ENCODE peak calls at places on chromosomes 6 and 20, in eight cellular contexts. B, Z, L, U, N, T, J and W are unnamed samples.

GRCh38 chr6:137647762-137648412 is 153.7 kb upstream of the OLIG3 start:
- DNase-seq in T (no peak), B (no peak), N (peak), L (no peak), U (no peak), J (no peak), Z (no peak), W (no peak)

GRCh38 chr20:54382419-54382818 is 93.0 kb upstream of the DOK5 start:
- DNase-seq in N (no peak), T (no peak), B (no peak), U (no peak), L (no peak), Z (no peak), J (no peak), W (no peak)

GRCh38 chr6:56642366-56643261 is at the start of gene DST:
- DNase-seq in B (no peak), Z (no peak), L (peak), U (no peak), N (peak), T (no peak), J (no peak), W (no peak)

GRCh38 chr20:58090181-58090580 is 138.3 kb downstream of the ANKRD60 start:
- DNase-seq in N (no peak), B (no peak), U (no peak), T (no peak), L (no peak), Z (no peak), J (no peak), W (no peak)

GRCh38 chr6:90266845-90267621 is 29.6 kb downstream of the BACH2 start:
- DNase-seq in U (no peak), L (no peak), N (no peak), B (no peak), Z (no peak), J (no peak), T (no peak), W (no peak)

GRCh38 chr6:153949606-153950005 is 89.4 kb upstream of the OPRM1 start:
- DNase-seq in N (no peak), T (no peak), L (no peak), Z (no peak), J (no peak), U (no peak), B (no peak), W (no peak)

GRCh38 chr6:39137235-39137634 is 22.2 kb upstream of the SAYSD1 start:
- DNase-seq in L (peak), T (no peak), Z (no peak), N (peak), B (peak), U (peak), J (peak), W (no peak)

GRCh38 chr20:11270566-11270965 is 596.8 kb upstream of the JAG1 start:
- DNase-seq in J (no peak), Z (no peak), T (no peak), L (no peak), N (no peak), U (no peak), B (no peak), W (no peak)

GRCh38 chr20:49361872-49362663 is 84.2 kb upstream of the ZNFX1 start:
- DNase-seq in T (no peak), Z (no peak), L (no peak), U (no peak), B (no peak), N (no peak), J (no peak), W (no peak)

GRCh38 chr6:15062311-15063252 is 183.3 kb upstream of the JARID2 start:
- DNase-seq in B (peak), T (no peak), Z (no peak), N (peak), J (no peak), U (no peak), L (no peak), W (no peak)

GRCh38 chr6:68834561-68834960 is 199.5 kb downstream of the ADGRB3 start:
- DNase-seq in B (no peak), Z (no peak), L (no peak), T (no peak), J (no peak), N (no peak), U (no peak), W (no peak)

GRCh38 chr6:99347804-99348203 is 1.7 kb downstream of the FAXC start:
- DNase-seq in U (no peak), Z (no peak), T (no peak), N (no peak), J (no peak), B (no peak), L (no peak), W (no peak)
- H3K4me3 ChIP-seq in U (no peak), Z (no peak), T (no peak), N (no peak), J (no peak), B (no peak), L (no peak), W (no peak)

GRCh38 chr6:44250718-44251123 is 3.8 kb downstream of the HSP90AB1 start:
- DNase-seq in N (no peak), B (no peak), L (no peak), J (no peak), U (no peak), T (no peak), Z (no peak), W (no peak)
- TF ChIP-seq POLR2A in N (no peak), B (peak), L (no peak), J (no peak), U (no peak), T (no peak), Z (no peak), W (no peak)

DNA sequence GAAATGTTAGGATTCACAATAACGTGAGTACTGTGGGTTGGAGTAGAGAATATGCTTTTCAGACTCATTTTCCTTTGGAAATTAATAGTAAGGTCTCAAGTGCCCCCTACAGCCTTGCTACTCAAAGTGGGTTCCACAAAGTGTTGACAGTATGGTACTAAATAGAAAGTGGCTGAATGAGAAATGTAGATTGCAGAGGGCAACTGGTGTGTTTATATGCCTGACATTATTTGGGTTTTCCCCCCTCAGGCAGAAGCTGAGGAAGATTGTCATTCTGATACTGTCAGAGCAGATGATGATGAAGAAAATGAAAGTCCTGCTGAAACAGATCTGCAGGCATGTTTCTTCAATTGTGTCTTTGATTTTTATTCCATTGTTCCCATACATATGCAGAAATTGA is 5.6 kb downstream of the FBXO9 start:
- DNase-seq in Z (no peak), B (no peak), U (no peak), L (no peak), N (no peak), T (no peak), J (no peak), W (no peak)
- TF ChIP-seq CTCF in Z (no peak), B (peak), U (no peak), L (peak), N (peak), T (no peak), J (no peak), W (no peak)

DNA sequence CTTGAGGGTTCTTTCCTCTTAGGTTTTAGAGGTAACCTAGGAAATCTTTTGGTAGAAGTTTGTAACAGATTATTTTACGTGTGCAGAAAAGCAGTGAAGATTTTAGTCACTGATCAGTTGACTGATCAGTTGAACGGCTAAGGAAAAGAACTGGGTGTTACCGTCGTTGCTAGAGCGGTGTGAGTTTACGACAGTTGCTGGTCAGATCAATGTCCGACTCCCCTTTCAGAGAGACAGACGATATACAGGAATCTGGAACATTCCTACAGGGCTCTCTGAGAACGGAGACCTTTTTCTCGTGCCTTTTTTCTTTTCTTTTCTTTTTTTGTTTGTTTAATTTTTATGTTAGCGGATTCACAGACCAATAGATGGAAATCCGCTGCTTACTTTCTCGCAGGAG is 132.1 kb upstream of the ZNF184 start:
- DNase-seq in U (no peak), N (no peak), B (peak), Z (no peak), J (no peak), T (no peak), L (no peak), W (no peak)
- H3K4me3 ChIP-seq in U (no peak), N (peak), B (peak), Z (no peak), J (no peak), T (no peak), L (peak), W (no peak)